ENCODE peak calls at places on chromosomes 11 and 22, in four cellular contexts. P, A, N and J are unnamed samples.

GRCh38 chr11:77854838-77855237 is 33.9 kb downstream of the AAMDC start:
- DNase-seq in N (no peak), P (no peak), A (no peak), J (no peak)

GRCh38 chr11:66231561-66231960 is 36.9 kb upstream of the RAB1B start:
- DNase-seq in A (no peak), P (no peak), N (no peak), J (no peak)

GRCh38 chr22:49052023-49052538 is 775.6 kb downstream of the BRD1 start:
- DNase-seq in A (no peak), N (no peak), P (peak), J (peak)

GRCh38 chr11:19450282-19450681 is 209.5 kb upstream of the E2F8 start:
- DNase-seq in P (no peak), A (no peak), N (no peak), J (no peak)

GRCh38 chr11:130737866-130738431 is 178.3 kb downstream of the SNX19 start:
- DNase-seq in A (peak), N (no peak), P (no peak), J (peak)

GRCh38 chr22:19655399-19655798 is 58.9 kb upstream of the SEPTIN5 start:
- DNase-seq in A (no peak), P (no peak), N (no peak), J (no peak)

GRCh38 chr11:71131861-71132260 is 120.5 kb downstream of the SHANK2 start:
- DNase-seq in P (no peak), A (no peak), N (no peak), J (no peak)

GRCh38 chr11:112279901-112280267 is 19.2 kb upstream of the PLET1 start:
- DNase-seq in A (peak), N (peak), P (peak), J (peak)

GRCh38 chr11:3341298-3341697 is 37.6 kb downstream of the ZNF195 start:
- DNase-seq in N (no peak), A (peak), P (peak), J (no peak)

GRCh38 chr22:47206819-47207218 is 444.4 kb downstream of the TBC1D22A start:
- DNase-seq in A (no peak), N (no peak), P (no peak), J (no peak)

GRCh38 chr11:132874638-132875037 is 657.7 kb downstream of the OPCML start:
- DNase-seq in A (no peak), P (no peak), N (no peak), J (no peak)